ENCODE peak calls at places on chromosomes 5 and 9, in five cellular contexts. L is cardiac muscle cell, X is fibroblast of pulmonary artery, U is nephron progenitor cell, N is PC-9. W is an unnamed sample.

GRCh38 chr5:140672455-140673186 is 755 bp downstream of the DND1 start:
- DNase-seq in L (peak; percentile 51), X (peak; percentile 13), U (peak; percentile 41), N (no peak), W (peak; percentile 48)

GRCh38 chr9:87873607-87874319 is 8.9 kb upstream of the SPATA31E1 start:
- DNase-seq in L (no peak), X (no peak), U (no peak), N (no peak), W (no peak)

GRCh38 chr9:129141066-129142041 is 30.1 kb downstream of the PTPA start:
- DNase-seq in L (peak; percentile 93), X (peak; percentile 97), U (no peak), N (peak; percentile 38), W (peak; percentile 64)

GRCh38 chr9:112866662-112867274 is 23.9 kb downstream of the SLC46A2 start:
- DNase-seq in L (peak; percentile 91), X (peak; percentile 95), U (no peak), N (peak; percentile 43), W (no peak)

GRCh38 chr5:7745882-7746735 is 104.8 kb downstream of the CFAP90 start:
- DNase-seq in L (peak; percentile 80), X (peak; percentile 78), U (peak; percentile 88), N (peak; percentile 76), W (peak; percentile 41)

GRCh38 chr5:158979749-158980521 is 119.8 kb downstream of the EBF1 start:
- DNase-seq in L (peak; percentile 63), X (peak; percentile 54), U (no peak), N (no peak), W (no peak)

GRCh38 chr9:137462396-137463193 is 3.5 kb upstream of the NSMF start:
- DNase-seq in L (no peak), X (no peak), U (no peak), N (no peak), W (no peak)

GRCh38 chr9:33445389-33445881 is 2.0 kb downstream of the AQP3 start:
- DNase-seq in L (no peak), X (no peak), U (no peak), N (peak; percentile 55), W (no peak)

GRCh38 chr9:35559792-35560530 is 45.1 kb upstream of the TESK1 start:
- DNase-seq in L (no peak), X (no peak), U (no peak), N (no peak), W (no peak)

GRCh38 chr5:142654578-142655042 is 31.3 kb downstream of the FGF1 start:
- DNase-seq in L (no peak), X (no peak), U (no peak), N (no peak), W (no peak)

GRCh38 chr9:2367970-2368369 is 253.6 kb upstream of the VLDLR start:
- DNase-seq in L (no peak), X (no peak), U (no peak), N (no peak), W (no peak)

DNA sequence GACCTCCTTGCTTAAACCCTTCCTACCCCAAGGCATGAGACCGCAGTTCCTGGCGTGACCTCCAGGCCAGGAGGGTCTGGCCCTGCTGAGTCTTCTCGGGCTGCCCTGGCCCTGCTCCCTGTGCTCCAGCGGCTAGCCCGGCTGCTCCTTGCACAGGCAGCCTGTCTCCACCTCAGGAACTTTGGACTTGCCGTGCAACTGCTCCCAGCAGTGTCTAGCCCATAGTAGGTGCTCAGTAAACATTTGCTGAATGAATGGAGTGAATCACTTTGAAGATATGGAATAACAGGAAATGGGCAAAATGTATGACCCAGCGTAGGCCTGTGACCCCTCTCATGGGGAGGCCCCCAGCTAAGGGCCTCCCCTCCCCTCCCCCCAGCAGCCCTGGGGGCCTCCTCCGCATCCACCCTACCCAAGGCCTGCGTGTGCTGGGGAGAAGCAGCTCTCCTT is 127.1 kb downstream of the ZNF354C start:
- DNase-seq in L (no peak), X (no peak), U (no peak), N (no peak), W (no peak)
- TF ChIP-seq CTCF in L (peak; percentile 29), X (peak; percentile 28), U (peak; percentile 32), N (no peak), W (no peak)

GRCh38 chr5:157740211-157740610 is 3.3 kb upstream of the LSM11 start:
- DNase-seq in L (peak; percentile 18), X (no peak), U (peak; percentile 9), N (peak; percentile 19), W (peak; percentile 65)
- TF ChIP-seq CTCF in L (peak; percentile 45), X (peak; percentile 55), U (peak; percentile 37), N (peak; percentile 67), W (peak; percentile 55)

GRCh38 chr5:73987915-73988314 is 361.9 kb downstream of the ARHGEF28 start:
- DNase-seq in L (no peak), X (no peak), U (no peak), N (no peak), W (no peak)

GRCh38 chr5:73986729-73987128 is 360.7 kb downstream of the ARHGEF28 start:
- DNase-seq in L (no peak), X (no peak), U (no peak), N (no peak), W (no peak)

GRCh38 chr5:73981696-73982095 is 355.7 kb downstream of the ARHGEF28 start:
- DNase-seq in L (no peak), X (no peak), U (no peak), N (no peak), W (no peak)

GRCh38 chr5:73983661-73984060 is 357.7 kb downstream of the ARHGEF28 start:
- DNase-seq in L (no peak), X (no peak), U (no peak), N (no peak), W (no peak)

DNA sequence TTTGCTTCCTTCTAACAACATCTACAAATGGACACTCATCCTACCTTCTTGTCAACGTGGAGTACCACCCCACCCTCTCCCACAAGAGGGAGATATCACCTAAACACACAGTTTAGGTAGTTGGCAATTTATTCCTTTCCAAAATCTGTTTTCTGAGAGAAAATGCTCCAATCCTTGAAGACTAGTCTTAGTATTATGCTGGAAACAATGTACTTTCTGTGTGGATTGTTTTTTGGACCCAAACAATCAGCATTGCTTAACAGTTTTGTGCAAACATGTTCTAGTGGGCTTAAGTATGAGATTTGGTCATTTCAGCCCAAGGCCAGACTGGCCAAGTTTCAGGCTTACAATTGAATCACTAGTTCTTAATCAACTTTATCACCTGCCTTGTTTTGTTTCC is 359.1 kb downstream of the ARHGEF28 start:
- DNase-seq in L (peak; percentile 55), X (peak; percentile 75), U (no peak), N (peak; percentile 25), W (no peak)
- TF ChIP-seq CTCF in L (peak; percentile 43), X (peak; percentile 69), U (no peak), N (peak; percentile 73), W (no peak)

GRCh38 chr9:25350011-25350410 is 328.2 kb downstream of the TUSC1 start:
- DNase-seq in L (no peak), X (no peak), U (no peak), N (no peak), W (no peak)
- TF ChIP-seq CTCF in L (no peak), X (no peak), U (no peak), N (peak; percentile 30), W (no peak)